ENCODE peak calls at places on chromosomes 13 and 19, in five cellular contexts. P is hepatocyte; K is CD8-positive, alpha-beta T cell; O is K562; Q is sigmoid colon. R is an unnamed sample.

GRCh38 chr19:51607920-51608562 is 22.2 kb downstream of the SIGLEC5 start:
- DNase-seq in P (peak; percentile 62), K (peak; percentile 17), O (peak; percentile 93), Q (no peak), R (peak; percentile 2)

GRCh38 chr19:39870171-39870971 is 24.2 kb upstream of the FBL start:
- DNase-seq in P (no peak), K (no peak), O (no peak), Q (no peak), R (no peak)

GRCh38 chr19:23314505-23315241 is 64.5 kb upstream of the ZNF724 start:
- DNase-seq in P (peak; percentile 20), K (no peak), O (no peak), Q (no peak), R (no peak)

GRCh38 chr19:50772408-50773311 is 2.4 kb downstream of the GPR32 start:
- DNase-seq in P (no peak), K (no peak), O (peak; percentile 66), Q (no peak), R (peak; percentile 6)

GRCh38 chr13:42924290-42924803 is 67.7 kb downstream of the EPSTI1 start:
- DNase-seq in P (no peak), K (no peak), O (no peak), Q (no peak), R (no peak)

GRCh38 chr19:41426952-41427646 is at the start of gene B3GNT8:
- DNase-seq in P (peak; percentile 96), K (peak; percentile 11), O (peak; percentile 92), Q (peak; percentile 94), R (no peak)

GRCh38 chr19:33794578-33795369 is 1.9 kb upstream of the KCTD15 start:
- DNase-seq in P (no peak), K (no peak), O (no peak), Q (no peak), R (no peak)

GRCh38 chr19:51250786-51251452 is at the start of gene SIGLECL1:
- DNase-seq in P (no peak), K (no peak), O (no peak), Q (no peak), R (no peak)

GRCh38 chr13:82076421-82076820 is 1735.5 kb upstream of the SPRY2 start:
- DNase-seq in P (no peak), K (no peak), O (no peak), Q (no peak), R (no peak)

GRCh38 chr13:78161266-78161665 is 242.6 kb upstream of the EDNRB start:
- DNase-seq in P (no peak), K (no peak), O (no peak), Q (no peak), R (no peak)

GRCh38 chr13:69856331-69856730 is 251.3 kb upstream of the ATXN8OS start:
- DNase-seq in P (peak; percentile 46), K (no peak), O (no peak), Q (no peak), R (no peak)

GRCh38 chr13:90746230-90746629 is 601.3 kb upstream of the MIR17HG start:
- DNase-seq in P (no peak), K (no peak), O (no peak), Q (no peak), R (no peak)

GRCh38 chr13:37870895-37871550 is 1.5 kb upstream of the TRPC4 start:
- DNase-seq in P (no peak), K (no peak), O (no peak), Q (no peak), R (no peak)

GRCh38 chr19:15199219-15199651 is 1.6 kb downstream of the NOTCH3 start:
- DNase-seq in P (no peak), K (no peak), O (no peak), Q (no peak), R (no peak)

GRCh38 chr13:110497003-110497402 is 64.5 kb downstream of the RAB20 start:
- DNase-seq in P (no peak), K (no peak), O (no peak), Q (no peak), R (no peak)

GRCh38 chr19:19642506-19643157 is 825 bp downstream of the GMIP start:
- DNase-seq in P (no peak), K (no peak), O (peak; percentile 16), Q (no peak), R (no peak)

GRCh38 chr19:33470686-33471085 is 50.9 kb downstream of the PEPD start:
- DNase-seq in P (no peak), K (no peak), O (no peak), Q (no peak), R (no peak)

GRCh38 chr13:59043016-59043415 is 1120.7 kb downstream of the DIAPH3 start:
- DNase-seq in P (no peak), K (no peak), O (no peak), Q (no peak), R (no peak)

GRCh38 chr13:83162493-83162892 is 719.8 kb downstream of the SLITRK1 start:
- DNase-seq in P (no peak), K (no peak), O (peak; percentile 19), Q (no peak), R (no peak)

GRCh38 chr13:99316657-99317244 is 9.6 kb upstream of the GPR183 start:
- DNase-seq in P (no peak), K (no peak), O (no peak), Q (no peak), R (no peak)

GRCh38 chr13:57946361-57946760 is 314.8 kb downstream of the PCDH17 start:
- DNase-seq in P (no peak), K (no peak), O (no peak), Q (no peak), R (no peak)

GRCh38 chr13:33110713-33111413 is 94.6 kb downstream of the KL start:
- DNase-seq in P (no peak), K (no peak), O (no peak), Q (no peak), R (no peak)

GRCh38 chr13:76879211-76879875 is 6.9 kb downstream of the KCTD12 start:
- DNase-seq in P (peak; percentile 33), K (peak; percentile 46), O (no peak), Q (peak; percentile 89), R (no peak)

GRCh38 chr19:11191273-11191755 is 6.0 kb downstream of the KANK2 start:
- DNase-seq in P (no peak), K (no peak), O (peak; percentile 27), Q (peak; percentile 91), R (no peak)
- H3K27ac ChIP-seq in P (no peak overlapping the region), K (no peak overlapping the region), O (no peak overlapping the region), Q (peak overlapping the region; percentile 91), R (no peak overlapping the region)

GRCh38 chr19:6793411-6793810 is 20.9 kb downstream of the VAV1 start:
- DNase-seq in P (no peak), K (no peak), O (no peak), Q (no peak), R (no peak)

GRCh38 chr19:6790194-6791128 is 18.0 kb downstream of the VAV1 start:
- DNase-seq in P (no peak), K (no peak), O (no peak), Q (no peak), R (no peak)

GRCh38 chr19:6788896-6789295 is 16.4 kb downstream of the VAV1 start:
- DNase-seq in P (no peak), K (no peak), O (no peak), Q (no peak), R (no peak)

GRCh38 chr19:6793973-6794372 is 21.5 kb downstream of the VAV1 start:
- DNase-seq in P (no peak), K (no peak), O (no peak), Q (no peak), R (no peak)

DNA sequence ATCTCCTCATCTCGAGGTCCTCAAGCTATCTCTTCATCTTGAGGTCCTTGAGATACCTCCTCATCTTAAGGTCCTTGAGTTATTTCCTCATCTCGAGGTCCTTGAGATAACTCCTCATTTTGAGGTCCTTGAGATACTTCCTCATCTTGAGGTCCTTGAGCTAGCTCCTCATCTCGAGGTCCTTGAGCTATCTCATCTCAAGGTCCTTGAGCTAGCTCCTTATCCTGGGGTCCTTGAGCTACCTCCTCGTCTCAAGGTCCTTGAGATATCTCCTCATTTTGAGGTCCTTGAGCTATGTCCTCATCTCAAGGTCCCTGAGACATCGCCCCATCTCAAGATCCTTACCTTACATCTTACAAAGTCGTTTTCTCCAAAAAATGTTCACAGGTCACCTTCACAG is 18.7 kb downstream of the VAV1 start:
- DNase-seq in P (no peak), K (no peak), O (no peak), Q (no peak), R (no peak)
- H3K27ac ChIP-seq in P (no peak overlapping the region), K (no peak overlapping the region), O (no peak overlapping the region), Q (no peak overlapping the region), R (no peak overlapping the region)

GRCh38 chr19:43595999-43596841 is at the start of the genes IRGQ and ZNF576:
- DNase-seq in P (peak; percentile 100), K (peak; percentile 100), O (peak; percentile 100), Q (peak; percentile 100), R (peak; percentile 100)

GRCh38 chr19:43594710-43595604 is 977 bp downstream of the IRGQ start:
- DNase-seq in P (peak; percentile 90), K (peak; percentile 56), O (peak; percentile 79), Q (peak; percentile 81), R (peak; percentile 7)

GRCh38 chr19:43592800-43593350 is 3.1 kb downstream of the IRGQ start:
- DNase-seq in P (no peak), K (no peak), O (no peak), Q (no peak), R (no peak)

GRCh38 chr19:43595605-43595998 is 332 bp downstream of the IRGQ start:
- DNase-seq in P (no peak), K (no peak), O (no peak), Q (peak; percentile 79), R (no peak)

DNA sequence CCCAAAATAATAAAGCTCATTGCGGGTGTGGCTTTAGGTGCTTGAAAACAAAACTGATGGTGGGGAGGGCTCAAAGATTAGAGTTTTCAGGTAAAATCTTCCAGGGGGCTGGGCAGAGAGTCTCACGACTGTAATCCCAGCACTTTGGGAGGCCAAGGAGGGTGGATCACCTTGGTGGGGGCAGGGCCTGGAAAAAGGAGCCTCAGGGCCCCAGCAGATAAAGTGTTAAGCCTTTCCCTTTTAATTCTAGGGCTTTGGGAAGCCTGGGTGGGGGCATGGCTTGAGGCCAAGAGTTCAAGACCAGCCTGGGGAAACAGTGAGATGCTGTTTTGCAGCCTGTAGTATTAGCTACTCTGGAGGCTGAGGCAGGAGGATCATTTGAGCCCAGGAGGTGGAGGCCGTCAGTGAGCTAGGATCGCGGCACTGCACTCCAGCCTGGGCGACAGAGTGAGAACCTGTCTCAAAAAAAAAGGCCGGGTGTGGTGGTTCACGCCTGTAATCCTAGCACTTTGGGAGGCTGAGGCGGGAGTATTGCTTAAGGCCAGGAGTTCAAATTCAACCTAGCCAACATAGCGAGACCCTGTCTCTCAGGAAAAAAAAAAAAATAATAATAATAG is 1.7 kb downstream of the IRGQ start:
- DNase-seq in P (no peak), K (no peak), O (no peak), Q (no peak), R (no peak)
- H3K27ac ChIP-seq in P (peak overlapping the region; percentile 90), K (no peak overlapping the region), O (peak overlapping the region; percentile 81), Q (peak overlapping the region; percentile 99), R (no peak overlapping the region)

GRCh38 chr19:38733241-38733492 is 11.1 kb downstream of the CAPN12 start:
- DNase-seq in P (no peak), K (no peak), O (no peak), Q (no peak), R (no peak)

GRCh38 chr19:38734176-38734425 is 10.2 kb downstream of the CAPN12 start:
- DNase-seq in P (no peak), K (no peak), O (no peak), Q (peak; percentile 67), R (no peak)

GRCh38 chr19:38735257-38735686 is 9.0 kb downstream of the CAPN12 start:
- DNase-seq in P (peak; percentile 64), K (peak; percentile 17), O (peak; percentile 45), Q (peak; percentile 66), R (no peak)

GRCh38 chr19:38734426-38735256 is 9.6 kb downstream of the CAPN12 start:
- DNase-seq in P (peak; percentile 40), K (no peak), O (peak; percentile 29), Q (peak; percentile 65), R (no peak)

GRCh38 chr19:38733493-38734175 is 10.6 kb downstream of the CAPN12 start:
- DNase-seq in P (peak; percentile 9), K (no peak), O (no peak), Q (peak; percentile 63), R (no peak)
- H3K27ac ChIP-seq in P (peak overlapping the region; percentile 91), K (peak overlapping the region; percentile 29), O (peak overlapping the region; percentile 49), Q (peak overlapping the region; percentile 68), R (peak overlapping the region; percentile 8)

R was measured in caudate nucleus.